ENCODE peak calls at places on chromosomes 6 and 20, in five cellular contexts. C is naive thymus-derived CD4-positive, alpha-beta T cell; Q is A673; N is body of pancreas; F is sigmoid colon. Y is an unnamed sample.

GRCh38 chr6:107488875-107489635 is 862 bp upstream of the SOBP start:
- DNase-seq in C (peak; percentile 7), Q (peak; percentile 38), N (peak; percentile 29), F (peak; percentile 77), Y (peak; percentile 48)

GRCh38 chr6:71333700-71334099 is 45.1 kb downstream of the OGFRL1 start:
- DNase-seq in C (no peak), Q (no peak), N (no peak), F (peak; percentile 62), Y (no peak)

GRCh38 chr20:49573900-49574416 is 6.0 kb upstream of the PTGIS start:
- DNase-seq in C (no peak), Q (no peak), N (no peak), F (peak; percentile 73), Y (no peak)

GRCh38 chr6:144314562-144314961 is 29.4 kb downstream of the UTRN start:
- DNase-seq in C (no peak), Q (no peak), N (peak; percentile 46), F (no peak), Y (no peak)

GRCh38 chr20:46979603-46980241 is 85.1 kb downstream of the EYA2 start:
- DNase-seq in C (no peak), Q (no peak), N (no peak), F (no peak), Y (no peak)

GRCh38 chr6:166236586-166236985 is 68.9 kb upstream of the TBXT start:
- DNase-seq in C (no peak), Q (no peak), N (no peak), F (no peak), Y (peak; percentile 58)

GRCh38 chr6:128655978-128656498 is 135.6 kb upstream of the PTPRK start:
- DNase-seq in C (no peak), Q (peak; percentile 68), N (no peak), F (no peak), Y (no peak)

GRCh38 chr20:61738601-61739069 is 327.0 kb downstream of the TAF4 start:
- DNase-seq in C (no peak), Q (no peak), N (no peak), F (no peak), Y (peak; percentile 31)

GRCh38 chr6:12034349-12034748 is 22.2 kb downstream of the HIVEP1 start:
- DNase-seq in C (no peak), Q (no peak), N (peak; percentile 76), F (no peak), Y (no peak)

GRCh38 chr20:60446273-60447111 is 488.3 kb downstream of the CDH26 start:
- DNase-seq in C (no peak), Q (no peak), N (no peak), F (no peak), Y (no peak)

GRCh38 chr6:141261016-141261671 is 871.6 kb upstream of the GJE1 start:
- DNase-seq in C (no peak), Q (no peak), N (no peak), F (no peak), Y (no peak)

GRCh38 chr6:128305228-128305627 is 215.2 kb downstream of the PTPRK start:
- DNase-seq in C (no peak), Q (no peak), N (no peak), F (no peak), Y (no peak)

GRCh38 chr6:105917038-105917695 is 169.0 kb upstream of the PRDM1 start:
- DNase-seq in C (no peak), Q (no peak), N (no peak), F (no peak), Y (no peak)

GRCh38 chr6:3518356-3518841 is 61.5 kb upstream of the SLC22A23 start:
- DNase-seq in C (no peak), Q (no peak), N (no peak), F (peak; percentile 74), Y (no peak)

GRCh38 chr6:16322666-16323312 is 84.4 kb downstream of the GMPR start:
- DNase-seq in C (peak; percentile 84), Q (peak; percentile 86), N (peak; percentile 44), F (peak; percentile 81), Y (no peak)

GRCh38 chr6:56299916-56300315 is 52.5 kb upstream of the COL21A1 start:
- DNase-seq in C (no peak), Q (no peak), N (no peak), F (no peak), Y (no peak)

GRCh38 chr20:2336471-2336870 is 40.7 kb downstream of the TGM3 start:
- DNase-seq in C (no peak), Q (no peak), N (no peak), F (no peak), Y (no peak)

GRCh38 chr20:18613553-18613952 is 25.7 kb downstream of the DTD1 start:
- DNase-seq in C (no peak), Q (no peak), N (no peak), F (no peak), Y (no peak)

GRCh38 chr6:42569102-42570028 is 5.5 kb downstream of the UBR2 start:
- DNase-seq in C (no peak), Q (peak; percentile 30), N (no peak), F (no peak), Y (no peak)

GRCh38 chr6:24890471-24890870 is 45.3 kb downstream of the RIPOR2 start:
- DNase-seq in C (no peak), Q (no peak), N (no peak), F (no peak), Y (no peak)

GRCh38 chr20:51639206-51639832 is 96.8 kb upstream of the NFATC2 start:
- DNase-seq in C (no peak), Q (peak; percentile 83), N (peak; percentile 81), F (peak; percentile 79), Y (peak; percentile 67)

GRCh38 chr6:3546121-3546520 is 89.3 kb upstream of the SLC22A23 start:
- DNase-seq in C (no peak), Q (no peak), N (no peak), F (no peak), Y (no peak)

GRCh38 chr6:92892626-92893025 is 526.7 kb downstream of the EPHA7 start:
- DNase-seq in C (no peak), Q (no peak), N (no peak), F (no peak), Y (no peak)

GRCh38 chr20:51447765-51448148 is 94.8 kb downstream of the NFATC2 start:
- DNase-seq in C (no peak), Q (no peak), N (no peak), F (no peak), Y (no peak)

GRCh38 chr6:2986722-2987196 is 12.9 kb upstream of the NQO2 start:
- DNase-seq in C (no peak), Q (no peak), N (no peak), F (peak; percentile 80), Y (no peak)

GRCh38 chr6:133645000-133645619 is 243.8 kb upstream of the TCF21 start:
- DNase-seq in C (no peak), Q (peak; percentile 94), N (peak; percentile 12), F (no peak), Y (no peak)

GRCh38 chr20:43923322-43923721 is 8.7 kb downstream of the TOX2 start:
- DNase-seq in C (no peak), Q (no peak), N (no peak), F (no peak), Y (no peak)

GRCh38 chr6:135423649-135424128 is 73.9 kb downstream of the AHI1 start:
- DNase-seq in C (peak; percentile 18), Q (peak; percentile 72), N (no peak), F (no peak), Y (no peak)

GRCh38 chr6:100622907-100623692 is 158.4 kb upstream of the SIM1 start:
- DNase-seq in C (no peak), Q (no peak), N (no peak), F (no peak), Y (no peak)

GRCh38 chr20:17471606-17472187 is 59.5 kb downstream of the BFSP1 start:
- DNase-seq in C (no peak), Q (no peak), N (no peak), F (no peak), Y (no peak)

DNA sequence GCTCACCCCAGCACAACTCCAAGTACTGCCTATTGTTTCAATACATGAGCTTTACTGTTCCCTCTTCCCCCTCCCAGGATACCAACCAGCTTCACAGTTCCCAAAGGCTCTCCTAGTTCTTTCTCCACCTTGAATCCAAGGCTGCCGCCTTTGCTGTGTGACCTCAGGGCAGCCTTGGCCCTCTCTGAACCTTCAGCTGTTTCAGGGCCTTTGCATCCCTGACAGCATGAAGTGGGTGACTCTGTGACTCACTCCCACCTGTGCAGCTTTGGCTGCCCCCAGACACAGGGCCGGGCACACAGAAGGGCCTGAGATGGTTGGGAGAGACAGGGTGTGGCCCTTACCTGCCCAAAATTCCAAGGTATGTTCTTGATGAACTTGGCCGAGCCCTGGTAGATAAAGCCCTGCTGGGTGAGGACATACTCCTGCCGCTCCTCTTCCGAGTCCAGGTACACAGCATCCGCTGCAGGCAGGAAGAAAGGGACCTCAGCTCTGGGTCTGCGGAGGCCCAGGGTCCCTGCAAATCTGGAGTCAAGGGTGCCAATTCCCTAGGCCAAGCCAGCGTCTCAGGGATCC is 14.4 kb downstream of the TGM2 start:
- DNase-seq in C (no peak), Q (no peak), N (no peak), F (no peak), Y (peak; percentile 15)
- H3K4me1 ChIP-seq in C (no peaks in the 10 kb centered on the region), Q (no peaks in the 10 kb centered on the region), N (peaks cover 26% of the 10 kb centered on the region), F (peaks cover 21% of the 10 kb centered on the region), Y (peaks cover 61% of the 10 kb centered on the region)

DNA sequence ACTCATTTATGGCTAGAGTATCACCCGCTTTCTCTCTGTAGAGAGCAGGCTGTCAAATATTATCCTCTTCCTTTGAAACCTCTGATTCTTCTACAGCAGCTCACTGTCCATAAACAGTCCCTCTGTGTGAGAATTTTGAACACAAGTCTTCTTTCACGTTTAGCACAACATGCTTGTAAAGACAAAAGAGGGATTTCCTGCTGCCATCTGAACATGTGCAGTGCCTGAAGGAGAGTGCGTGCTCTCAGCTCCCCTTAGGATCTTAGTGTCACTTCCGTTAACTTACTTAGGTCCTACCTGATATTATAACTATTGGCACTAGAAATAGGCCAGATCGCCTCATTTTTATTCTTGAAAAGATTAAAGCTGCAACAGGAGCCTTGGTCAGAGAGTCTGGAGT is 50.9 kb downstream of the FNDC1 start:
- DNase-seq in C (no peak), Q (no peak), N (no peak), F (no peak), Y (no peak)
- H3K27me3 ChIP-seq in C (no peaks in the 10 kb centered on the region), Q (peaks cover 4% of the 10 kb centered on the region), N (no peaks in the 10 kb centered on the region), F (no peaks in the 10 kb centered on the region), Y (no peaks in the 10 kb centered on the region)

GRCh38 chr6:125285936-125286335 is 15.8 kb downstream of the HDDC2 start:
- DNase-seq in C (no peak), Q (no peak), N (no peak), F (no peak), Y (no peak)

GRCh38 chr6:125285353-125285752 is 16.4 kb downstream of the HDDC2 start:
- DNase-seq in C (no peak), Q (no peak), N (no peak), F (no peak), Y (no peak)

GRCh38 chr6:125293587-125293986 is 8.2 kb downstream of the HDDC2 start:
- DNase-seq in C (no peak), Q (no peak), N (no peak), F (no peak), Y (no peak)

DNA sequence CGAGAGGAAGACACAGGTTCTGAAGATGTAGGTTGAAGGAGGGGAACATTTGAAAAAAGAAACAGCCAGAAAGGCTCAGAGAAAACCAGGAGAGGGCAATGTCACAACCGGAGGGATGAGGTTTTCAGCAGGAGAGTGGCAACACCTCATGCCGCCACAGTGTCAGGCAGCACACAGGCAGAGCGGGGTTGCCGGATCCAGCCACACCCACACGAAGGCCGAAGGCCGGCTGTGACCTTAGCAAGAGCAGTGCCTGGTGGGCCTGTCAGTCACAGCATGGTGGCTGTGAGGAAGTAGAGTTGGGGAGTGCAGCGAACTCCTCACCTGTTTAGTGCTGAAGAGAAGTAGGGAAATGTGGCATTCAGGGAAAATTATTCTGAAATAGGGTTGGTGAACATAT is 14.0 kb downstream of the HDDC2 start:
- DNase-seq in C (no peak), Q (no peak), N (no peak), F (no peak), Y (no peak)
- H3K36me3 ChIP-seq in C (peaks cover 8% of the 10 kb centered on the region), Q (peaks cover 35% of the 10 kb centered on the region), N (no peaks in the 10 kb centered on the region), F (peaks cover 16% of the 10 kb centered on the region), Y (peaks cover 31% of the 10 kb centered on the region)

GRCh38 chr6:137872071-137872470 is 5.0 kb downstream of the TNFAIP3 start:
- DNase-seq in C (no peak), Q (no peak), N (no peak), F (no peak), Y (no peak)
- H3K4me1 ChIP-seq in C (peaks cover 49% of the 10 kb centered on the region), Q (peaks cover 4% of the 10 kb centered on the region), N (peaks cover 60% of the 10 kb centered on the region), F (peaks cover 50% of the 10 kb centered on the region), Y (peaks cover 69% of the 10 kb centered on the region)

Y was measured in lower lobe of right lung.